ENCODE peak calls at places on chromosomes 3 and 15, in ten cellular contexts. K is anterior cingulate cortex; V is M059J; S is stomach; P is breast epithelium; F is occipital lobe; Y is stimulated activated CD4-positive, alpha-beta T cell treated with anti-CD3 and anti-CD28 coated beads, Interleukin-12 subunit alpha, Interleukin-12 subunit beta, amount 100 ng/mL, for 4 hours; D is hepatic stellate cell; O is HuH-7; G is T-helper 9 cell. L is an unnamed sample.
A peak's percentile ranks its signal among the peaks of the same experiment; 100 is the strongest.

GRCh38 chr3:44326035-44326434 is 12.5 kb upstream of the TCAIM start:
- DNase-seq in D (no peak), S (no peak), P (no peak), K (no peak), Y (no peak), F (no peak), G (no peak), V (no peak), O (no peak), L (no peak)

GRCh38 chr3:101310580-101311375 is 9.6 kb downstream of the IMPG2 start:
- DNase-seq in G (no peak), V (peak; percentile 83), Y (no peak), K (no peak), P (no peak), O (no peak), S (no peak), F (no peak), D (peak; percentile 15), L (no peak)

GRCh38 chr3:64295594-64295993 is 70.3 kb upstream of the PRICKLE2 start:
- DNase-seq in O (no peak), F (peak; percentile 13), S (no peak), G (no peak), V (peak; percentile 68), Y (no peak), P (peak; percentile 63), D (peak; percentile 43), K (no peak), L (peak; percentile 64)

GRCh38 chr3:142664311-142664710 is 59.5 kb upstream of the TRPC1 start:
- DNase-seq in S (no peak), O (no peak), P (no peak), F (no peak), K (no peak), Y (no peak), V (no peak), G (no peak), D (no peak), L (no peak)

GRCh38 chr3:197456271-197457091 is 99.3 kb downstream of the BDH1 start:
- DNase-seq in D (peak; percentile 94), G (peak; percentile 10), S (peak; percentile 86), P (peak; percentile 78), O (peak; percentile 87), V (peak; percentile 92), Y (peak; percentile 55), K (no peak), F (no peak), L (peak; percentile 94)

GRCh38 chr3:57670543-57670942 is 22.3 kb downstream of the DENND6A start:
- DNase-seq in S (no peak), K (no peak), P (no peak), Y (no peak), D (no peak), G (no peak), V (no peak), F (no peak), O (no peak), L (no peak)

GRCh38 chr15:60469893-60470641 is 8.9 kb downstream of the ICE2 start:
- DNase-seq in V (peak; percentile 44), S (no peak), O (no peak), Y (no peak), G (no peak), K (no peak), P (no peak), F (no peak), D (no peak), L (no peak)

GRCh38 chr3:64343692-64344440 is 118.6 kb upstream of the PRICKLE2 start:
- DNase-seq in P (no peak), G (no peak), V (peak; percentile 59), D (no peak), F (peak; percentile 15), S (no peak), O (no peak), K (no peak), Y (no peak), L (no peak)

GRCh38 chr3:126149256-126149902 is 31.0 kb downstream of the ALDH1L1 start:
- DNase-seq in F (no peak), S (no peak), V (no peak), D (peak; percentile 1), K (no peak), Y (no peak), G (no peak), P (peak; percentile 7), O (no peak), L (no peak)

GRCh38 chr3:77326586-77326985 is 286.7 kb downstream of the ROBO2 start:
- DNase-seq in G (no peak), Y (no peak), P (no peak), S (no peak), O (no peak), V (no peak), K (no peak), D (no peak), F (no peak), L (no peak)

GRCh38 chr15:78968539-78969271 is 23.9 kb upstream of the CTSH start:
- DNase-seq in K (no peak), P (no peak), Y (no peak), O (no peak), D (no peak), S (peak; percentile 36), F (no peak), G (no peak), V (no peak), L (no peak)

GRCh38 chr3:76138921-76139320 is 353.6 kb upstream of the ZNF717 start:
- DNase-seq in F (no peak), G (no peak), K (no peak), O (no peak), S (no peak), P (no peak), D (no peak), V (no peak), Y (no peak), L (no peak)

GRCh38 chr3:166531730-166532129 is 694.5 kb upstream of the BCHE start:
- DNase-seq in K (no peak), P (no peak), Y (no peak), G (no peak), S (no peak), F (no peak), O (no peak), D (no peak), V (no peak), L (no peak)

GRCh38 chr3:123759311-123759710 is 124.8 kb downstream of the MYLK start:
- DNase-seq in F (no peak), S (no peak), G (no peak), P (no peak), V (peak; percentile 86), Y (no peak), D (no peak), K (no peak), O (no peak), L (no peak)

GRCh38 chr15:71800190-71800589 is 10.2 kb upstream of the NR2E3 start:
- DNase-seq in G (no peak), Y (no peak), D (no peak), K (no peak), S (no peak), V (peak; percentile 64), F (no peak), P (no peak), O (no peak), L (peak; percentile 35)

GRCh38 chr3:108292905-108293328 is 3.4 kb upstream of the HHLA2 start:
- DNase-seq in V (no peak), S (no peak), F (no peak), D (no peak), P (no peak), K (no peak), Y (no peak), O (no peak), G (no peak), L (no peak)

GRCh38 chr3:54520060-54520459 is 397.7 kb downstream of the CACNA2D3 start:
- DNase-seq in O (no peak), S (no peak), P (no peak), Y (no peak), G (no peak), K (no peak), F (no peak), V (no peak), D (no peak), L (no peak)

GRCh38 chr3:71089271-71089670 is 494.3 kb downstream of the FOXP1 start:
- DNase-seq in S (no peak), K (no peak), P (no peak), V (peak; percentile 9), G (no peak), F (no peak), O (no peak), D (no peak), Y (no peak), L (no peak)

GRCh38 chr3:4834403-4834866 is 144.8 kb upstream of the BHLHE40 start:
- DNase-seq in F (no peak), S (peak; percentile 45), G (peak; percentile 56), O (no peak), Y (peak; percentile 46), P (no peak), K (no peak), D (no peak), V (no peak), L (no peak)

GRCh38 chr3:49173116-49173791 is 1.9 kb downstream of the KLHDC8B start:
- DNase-seq in Y (no peak), D (peak; percentile 65), F (no peak), P (no peak), G (no peak), V (peak; percentile 11), S (peak; percentile 27), K (no peak), O (peak; percentile 71), L (no peak)

GRCh38 chr15:48143856-48144255 is 23.1 kb downstream of the SLC24A5 start:
- DNase-seq in P (no peak), K (no peak), Y (no peak), D (peak; percentile 4), S (no peak), V (peak; percentile 61), G (no peak), O (no peak), F (no peak), L (no peak)

GRCh38 chr15:28075482-28076029 is 23.6 kb downstream of the OCA2 start:
- DNase-seq in Y (no peak), K (no peak), F (no peak), D (no peak), G (no peak), V (no peak), P (no peak), S (no peak), O (no peak), L (no peak)

GRCh38 chr3:13749063-13749764 is 130.7 kb downstream of the WNT7A start:
- DNase-seq in G (no peak), O (no peak), K (no peak), D (no peak), P (no peak), S (no peak), V (no peak), Y (no peak), F (no peak), L (no peak)

GRCh38 chr15:53918180-53919079 is 59.8 kb upstream of the UNC13C start:
- DNase-seq in P (no peak), O (peak; percentile 36), Y (no peak), D (no peak), V (no peak), K (no peak), F (no peak), S (no peak), G (no peak), L (no peak)

GRCh38 chr15:74464897-74465296 is 3.9 kb upstream of the UBL7 start:
- DNase-seq in K (no peak), G (no peak), P (no peak), F (no peak), V (peak; percentile 42), S (no peak), Y (no peak), D (no peak), O (no peak), L (peak; percentile 8)

GRCh38 chr15:66388576-66388975 is 1.9 kb downstream of the MAP2K1 start:
- DNase-seq in F (no peak), P (no peak), O (no peak), S (no peak), G (no peak), V (no peak), Y (no peak), D (no peak), K (no peak), L (no peak)

GRCh38 chr15:76006136-76006778 is 6.0 kb downstream of the NRG4 start:
- DNase-seq in O (no peak), F (no peak), S (no peak), V (peak; percentile 24), G (no peak), P (no peak), D (no peak), K (no peak), Y (no peak), L (no peak)

GRCh38 chr3:24264748-24265158 is 229.9 kb downstream of the THRB start:
- DNase-seq in D (peak; percentile 22), V (peak; percentile 31), F (no peak), O (peak; percentile 68), G (no peak), K (no peak), S (no peak), P (no peak), Y (no peak), L (no peak)